ENCODE peak calls at places on chromosomes 6 and 20, in seven cellular contexts. G is HCT116; R is mammary epithelial cell; K is heart left ventricle; B is transverse colon; V is PC-9; J is CD8-positive, alpha-beta memory T cell. A is an unnamed sample.

GRCh38 chr6:89925826-89926225 is 31.6 kb downstream of the GJA10 start:
- DNase-seq in G (no peak), J (no peak), B (no peak), K (no peak), V (no peak), R (peak), A (no peak)

GRCh38 chr6:38153511-38153910 is 334.0 kb downstream of the ZFAND3 start:
- DNase-seq in J (no peak), V (no peak), B (no peak), K (no peak), G (no peak), R (no peak), A (no peak)

GRCh38 chr20:35821807-35822242 is 50.0 kb downstream of the PHF20 start:
- DNase-seq in G (no peak), J (no peak), V (peak), B (no peak), R (peak), K (no peak), A (no peak)

GRCh38 chr6:125014157-125014957 is 52.1 kb downstream of the RNF217 start:
- DNase-seq in V (no peak), R (peak), K (no peak), B (no peak), G (no peak), J (no peak), A (no peak)

GRCh38 chr20:17872434-17872833 is 96.2 kb downstream of the SNX5 start:
- DNase-seq in R (no peak), J (no peak), K (no peak), V (no peak), G (no peak), B (no peak), A (no peak)

GRCh38 chr6:90388395-90388794 is 91.8 kb upstream of the BACH2 start:
- DNase-seq in V (no peak), G (no peak), K (no peak), B (no peak), R (no peak), J (no peak), A (no peak)

GRCh38 chr6:22082278-22082677 is 214.6 kb downstream of the PRL start:
- DNase-seq in K (no peak), R (no peak), J (no peak), B (no peak), V (no peak), G (no peak), A (no peak)

GRCh38 chr6:135673671-135674309 is 176.2 kb upstream of the AHI1 start:
- DNase-seq in G (no peak), B (no peak), V (no peak), J (no peak), K (no peak), R (no peak), A (no peak)

GRCh38 chr6:116773886-116774285 is 8.4 kb upstream of the FAM162B start:
- DNase-seq in G (no peak), K (no peak), V (no peak), B (no peak), R (no peak), J (no peak), A (no peak)

GRCh38 chr20:33684533-33685327 is 1.5 kb downstream of the E2F1 start:
- DNase-seq in G (no peak), B (no peak), R (no peak), V (peak), J (no peak), K (no peak), A (no peak)

GRCh38 chr6:13638626-13639025 is 23.5 kb downstream of the NOL7 start:
- DNase-seq in V (no peak), R (no peak), B (no peak), K (no peak), G (no peak), J (no peak), A (no peak)

GRCh38 chr6:90169328-90169886 is 127.2 kb downstream of the BACH2 start:
- DNase-seq in K (peak), J (no peak), V (no peak), R (peak), B (no peak), G (no peak), A (no peak)

GRCh38 chr6:2848851-2849250 is 7.2 kb upstream of the SERPINB1 start:
- DNase-seq in V (no peak), G (no peak), B (peak), K (no peak), R (no peak), J (peak), A (no peak)

GRCh38 chr20:63911171-63911570 is 16.2 kb downstream of the DNAJC5 start:
- DNase-seq in G (peak), J (no peak), B (peak), K (no peak), V (peak), R (peak), A (no peak)

GRCh38 chr6:24910850-24911712 is 24.7 kb downstream of the RIPOR2 start:
- DNase-seq in J (peak), K (peak), G (no peak), V (peak), B (peak), R (peak), A (peak)

GRCh38 chr6:14286144-14286543 is 168.6 kb downstream of the CD83 start:
- DNase-seq in J (no peak), G (peak), V (peak), R (peak), B (no peak), K (no peak), A (no peak)

GRCh38 chr6:157224957-157225574 is 98.3 kb downstream of the TMEM242 start:
- DNase-seq in B (no peak), J (no peak), G (no peak), K (no peak), R (no peak), V (no peak), A (no peak)

GRCh38 chr6:5457036-5457435 is 195.7 kb downstream of the FARS2 start:
- DNase-seq in R (peak), K (no peak), B (no peak), J (no peak), V (peak), G (no peak), A (peak)

GRCh38 chr6:3455490-3456394 is 1.1 kb downstream of the SLC22A23 start:
- DNase-seq in B (peak), K (peak), V (peak), G (no peak), J (peak), R (peak), A (peak)

GRCh38 chr20:5608104-5608447 is 142.1 kb upstream of the SHLD1 start:
- DNase-seq in B (no peak), G (no peak), V (no peak), K (no peak), J (no peak), R (no peak), A (no peak)

GRCh38 chr6:146578054-146578453 is 20.7 kb upstream of the ADGB start:
- DNase-seq in J (no peak), B (no peak), R (peak), K (no peak), V (no peak), G (no peak), A (no peak)

GRCh38 chr6:56356431-56356830 is 109.1 kb upstream of the COL21A1 start:
- DNase-seq in R (no peak), J (no peak), G (no peak), B (no peak), K (no peak), V (no peak), A (no peak)

GRCh38 chr6:69789573-69789972 is 7.2 kb downstream of the LMBRD1 start:
- DNase-seq in K (no peak), J (no peak), R (no peak), B (no peak), V (no peak), G (no peak), A (no peak)

GRCh38 chr6:9978480-9978879 is 436.4 kb downstream of the TFAP2A start:
- DNase-seq in K (no peak), V (no peak), G (no peak), B (no peak), J (no peak), R (peak), A (no peak)

GRCh38 chr20:20710847-20711315 is 1.6 kb downstream of the RALGAPA2 start:
- DNase-seq in K (no peak), V (peak), J (peak), R (peak), G (no peak), B (peak), A (no peak)

GRCh38 chr6:147782302-147782701 is 273.8 kb downstream of the SAMD5 start:
- DNase-seq in V (no peak), B (no peak), J (no peak), K (no peak), G (no peak), R (no peak), A (no peak)

GRCh38 chr20:1897486-1897885 is 2.3 kb downstream of the SIRPA start:
- DNase-seq in B (no peak), V (no peak), K (no peak), G (no peak), J (no peak), R (no peak), A (no peak)

GRCh38 chr20:1897965-1898464 is 2.8 kb downstream of the SIRPA start:
- DNase-seq in B (peak), K (no peak), V (no peak), G (no peak), J (no peak), R (no peak), A (no peak)

GRCh38 chr20:1895674-1896496 is 678 bp downstream of the SIRPA start:
- DNase-seq in R (peak), K (no peak), B (no peak), J (no peak), G (no peak), V (no peak), A (no peak)

GRCh38 chr20:1894951-1895673 is at the start of gene SIRPA:
- DNase-seq in J (no peak), G (no peak), K (peak), R (peak), B (peak), V (peak), A (peak)

GRCh38 chr20:1896859-1897258 is 1.7 kb downstream of the SIRPA start:
- DNase-seq in R (no peak), J (no peak), V (no peak), K (no peak), B (no peak), G (no peak), A (no peak)
- H3K4me3 ChIP-seq in R (peak), J (no peak), V (no peak), K (no peak), B (no peak), G (no peak), A (no peak)

GRCh38 chr20:24633521-24633920 is 164.1 kb downstream of the SYNDIG1 start:
- DNase-seq in G (no peak), V (no peak), J (no peak), B (no peak), K (no peak), R (no peak), A (peak)

GRCh38 chr20:24634855-24635254 is 165.4 kb downstream of the SYNDIG1 start:
- DNase-seq in G (peak), B (no peak), V (peak), K (no peak), J (no peak), R (peak), A (peak)

GRCh38 chr20:24632581-24632980 is 163.2 kb downstream of the SYNDIG1 start:
- DNase-seq in K (no peak), R (no peak), B (no peak), G (no peak), V (no peak), J (no peak), A (no peak)

GRCh38 chr20:24631173-24631505 is 161.7 kb downstream of the SYNDIG1 start:
- DNase-seq in K (no peak), J (no peak), B (no peak), G (no peak), V (no peak), R (no peak), A (no peak)

GRCh38 chr20:24633026-24633425 is 163.6 kb downstream of the SYNDIG1 start:
- DNase-seq in K (no peak), V (no peak), B (no peak), J (no peak), G (no peak), R (peak), A (peak)
- H3K27ac ChIP-seq in K (no peak), V (no peak), B (no peak), J (no peak), G (no peak), R (no peak), A (no peak)

GRCh38 chr6:31113861-31114539 is 600 bp upstream of the PSORS1C1 start:
- DNase-seq in V (no peak), R (no peak), J (no peak), K (no peak), G (no peak), B (no peak), A (no peak)

GRCh38 chr6:31116661-31117385 is 2.2 kb downstream of the PSORS1C1 start:
- DNase-seq in J (no peak), R (no peak), B (no peak), V (no peak), K (peak), G (no peak), A (peak)

GRCh38 chr6:31114540-31114876 is at the start of gene PSORS1C1:
- DNase-seq in G (peak), B (peak), K (peak), V (peak), R (peak), J (no peak), A (peak)

GRCh38 chr6:31115941-31116560 is 1.5 kb downstream of the PSORS1C1 start:
- DNase-seq in J (no peak), V (no peak), G (no peak), B (no peak), K (no peak), R (no peak), A (peak)

GRCh38 chr6:31114970-31115849 is 610 bp downstream of the PSORS1C1 start:
- DNase-seq in J (peak), V (peak), B (no peak), R (peak), G (peak), K (no peak), A (peak)
- H3K4me3 ChIP-seq in J (no peak), V (peak), B (no peak), R (peak), G (peak), K (peak), A (no peak)

GRCh38 chr6:142357879-142358278 is 56.1 kb downstream of the ADGRG6 start:
- DNase-seq in R (no peak), K (no peak), G (no peak), B (no peak), V (no peak), J (no peak), A (no peak)

GRCh38 chr6:142353690-142354089 is 51.9 kb downstream of the ADGRG6 start:
- DNase-seq in R (no peak), G (no peak), K (no peak), V (no peak), B (no peak), J (no peak), A (no peak)

GRCh38 chr6:142355481-142356174 is 53.8 kb downstream of the ADGRG6 start:
- DNase-seq in K (no peak), B (no peak), R (no peak), G (no peak), J (peak), V (no peak), A (no peak)

GRCh38 chr6:142359271-142359960 is 57.6 kb downstream of the ADGRG6 start:
- DNase-seq in J (no peak), G (no peak), R (no peak), V (no peak), K (no peak), B (no peak), A (no peak)

GRCh38 chr6:142356271-142356938 is 54.6 kb downstream of the ADGRG6 start:
- DNase-seq in J (no peak), V (no peak), R (peak), K (no peak), B (no peak), G (no peak), A (no peak)
- H3K27ac ChIP-seq in J (no peak), V (no peak), R (no peak), K (no peak), B (no peak), G (peak), A (no peak)

DNA sequence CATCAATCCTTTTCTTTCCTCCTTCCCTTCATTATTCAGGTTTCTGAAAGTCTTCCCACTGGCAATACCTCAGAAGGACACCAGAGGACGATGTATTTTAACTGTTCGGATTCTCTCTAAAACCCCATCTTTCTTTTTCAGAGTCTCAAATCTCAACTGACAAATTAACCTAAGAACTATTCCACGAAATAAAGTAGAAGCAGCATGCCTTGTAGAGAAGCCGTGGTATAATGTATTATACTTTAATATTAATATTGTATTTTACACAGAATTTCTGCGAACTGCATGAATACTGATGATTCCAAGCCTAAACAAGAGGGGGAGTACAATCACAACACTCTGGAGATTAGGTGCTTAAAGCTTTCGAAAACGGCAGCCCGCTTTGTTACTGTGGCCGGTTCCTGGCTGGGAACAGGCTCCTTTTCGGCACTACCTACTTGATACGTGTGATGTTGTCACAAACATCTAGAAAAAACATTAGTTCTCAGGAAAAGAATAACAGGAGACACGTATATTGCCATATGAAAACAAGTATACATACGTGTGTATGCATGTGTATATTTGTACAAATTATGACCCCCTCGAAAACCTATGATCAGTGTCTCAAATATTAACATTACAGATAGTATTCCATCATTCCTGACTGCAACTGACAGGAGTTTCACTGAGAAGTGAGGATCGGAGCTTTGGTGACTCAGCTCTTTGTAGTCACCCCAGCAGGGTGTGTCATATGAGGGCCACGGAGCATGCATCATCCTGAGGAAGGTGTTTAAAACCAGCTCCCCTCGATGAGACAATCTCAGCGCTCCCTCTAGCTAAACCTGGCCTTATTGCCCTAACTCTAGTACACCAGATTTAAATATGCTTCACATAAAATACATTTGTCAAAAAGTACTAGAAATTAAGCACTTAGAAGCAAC is 319.7 kb upstream of the TCF21 start:
- DNase-seq in B (peak), R (peak), V (peak), K (no peak), G (peak), J (no peak), A (no peak)
- H3K4me3 ChIP-seq in B (no peak), R (peak), V (peak), K (peak), G (peak), J (no peak), A (peak)

GRCh38 chr20:12925214-12925755 is 83.5 kb upstream of the SPTLC3 start:
- DNase-seq in B (peak), G (peak), V (peak), J (peak), R (peak), K (peak), A (no peak)

GRCh38 chr20:12927489-12927888 is 81.3 kb upstream of the SPTLC3 start:
- DNase-seq in V (no peak), G (no peak), K (no peak), R (peak), J (no peak), B (no peak), A (no peak)

GRCh38 chr20:12928358-12928754 is 80.4 kb upstream of the SPTLC3 start:
- DNase-seq in K (no peak), B (no peak), G (no peak), R (no peak), V (no peak), J (no peak), A (no peak)

GRCh38 chr20:12924126-12924525 is 84.6 kb upstream of the SPTLC3 start:
- DNase-seq in R (no peak), B (no peak), J (no peak), G (no peak), V (no peak), K (no peak), A (no peak)

DNA sequence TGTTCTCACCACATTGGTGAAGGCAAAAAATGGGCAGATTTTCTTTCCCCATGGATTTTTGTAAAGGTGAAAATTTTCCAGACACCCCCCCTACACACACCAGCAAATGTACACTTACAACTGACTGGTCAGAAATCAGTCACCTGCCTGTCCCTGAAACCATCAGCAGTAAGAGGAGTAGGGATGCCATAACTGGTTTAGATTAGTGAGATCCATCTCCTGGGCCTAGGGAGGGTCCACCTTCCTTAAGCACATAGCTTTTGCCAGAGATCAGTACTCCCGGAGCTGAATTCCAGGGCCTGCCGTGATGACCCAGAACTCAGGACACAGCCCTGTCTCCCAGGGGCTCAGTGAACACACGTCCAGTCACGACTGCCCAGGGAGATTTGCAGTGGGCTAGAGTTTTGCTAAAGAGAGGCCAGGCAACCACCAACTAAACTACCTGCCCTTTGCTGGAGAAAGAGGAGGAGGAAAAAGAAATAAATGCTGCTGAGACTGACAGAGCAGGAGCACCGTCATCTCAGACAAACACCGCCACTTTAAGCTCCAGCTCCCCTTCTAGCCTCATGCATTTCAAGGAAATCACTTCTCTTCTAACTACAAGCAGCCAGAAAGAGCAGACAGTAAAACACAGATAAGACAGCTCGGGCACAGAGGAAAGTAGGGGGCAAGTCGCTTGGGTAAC is 82.8 kb upstream of the SPTLC3 start:
- DNase-seq in B (no peak), G (no peak), V (no peak), K (no peak), J (no peak), R (no peak), A (no peak)
- H3K27ac ChIP-seq in B (no peak), G (no peak), V (no peak), K (no peak), J (no peak), R (no peak), A (no peak)

GRCh38 chr20:48786916-48787676 is 40.7 kb downstream of the PREX1 start:
- DNase-seq in R (no peak), J (no peak), B (no peak), G (no peak), K (no peak), V (no peak), A (no peak)
- H3K4me3 ChIP-seq in R (no peak), J (no peak), B (no peak), G (no peak), K (no peak), V (no peak), A (no peak)